ENCODE peak calls at places on chromosomes 13 and 19, in eight cellular contexts. One of them, this sample, is unnamed.

GRCh38 chr19:40717880-40718773 is 1.2 kb downstream of the ITPKC start:
- DNase-seq in GM23338: peak
- DNase-seq in HCT116: no peak
- DNase-seq in K562: peak
- DNase-seq in HepG2: peak
- DNase-seq in GM12878: no peak
- DNase-seq in Panc1: no peak
- DNase-seq in HL-60: no peak
- DNase-seq in this sample: peak

GRCh38 chr13:52615817-52616216 is 26.4 kb upstream of the HNRNPA1L2 start:
- DNase-seq in Panc1: no peak
- DNase-seq in HCT116: no peak
- DNase-seq in GM23338: no peak
- DNase-seq in K562: no peak
- DNase-seq in HL-60: no peak
- DNase-seq in GM12878: no peak
- DNase-seq in HepG2: peak
- DNase-seq in this sample: peak

GRCh38 chr19:39998511-39998910 is 1.7 kb downstream of the ZNF546 start:
- DNase-seq in GM12878: no peak
- DNase-seq in K562: no peak
- DNase-seq in HCT116: no peak
- DNase-seq in HepG2: no peak
- DNase-seq in GM23338: no peak
- DNase-seq in HL-60: no peak
- DNase-seq in Panc1: peak
- DNase-seq in this sample: no peak

GRCh38 chr13:30998548-30999140 is 66.2 kb downstream of the TEX26 start:
- DNase-seq in GM12878: no peak
- DNase-seq in K562: no peak
- DNase-seq in Panc1: no peak
- DNase-seq in GM23338: no peak
- DNase-seq in HCT116: no peak
- DNase-seq in HL-60: no peak
- DNase-seq in HepG2: no peak
- DNase-seq in this sample: no peak

GRCh38 chr13:75153834-75154233 is 328.1 kb downstream of the TBC1D4 start:
- DNase-seq in GM12878: no peak
- DNase-seq in HCT116: no peak
- DNase-seq in HL-60: peak
- DNase-seq in GM23338: no peak
- DNase-seq in Panc1: no peak
- DNase-seq in HepG2: no peak
- DNase-seq in K562: no peak
- DNase-seq in this sample: no peak

GRCh38 chr13:54194233-54195024 is 1165.8 kb downstream of the OLFM4 start:
- DNase-seq in HepG2: no peak
- DNase-seq in Panc1: no peak
- DNase-seq in GM12878: no peak
- DNase-seq in HL-60: no peak
- DNase-seq in HCT116: no peak
- DNase-seq in GM23338: no peak
- DNase-seq in K562: no peak
- DNase-seq in this sample: no peak

GRCh38 chr13:48748681-48749080 is 95.0 kb downstream of the CYSLTR2 start:
- DNase-seq in HCT116: no peak
- DNase-seq in GM23338: no peak
- DNase-seq in HepG2: no peak
- DNase-seq in K562: no peak
- DNase-seq in Panc1: no peak
- DNase-seq in HL-60: no peak
- DNase-seq in GM12878: no peak
- DNase-seq in this sample: no peak

GRCh38 chr19:37933965-37934364 is 27.0 kb downstream of the SIPA1L3 start:
- DNase-seq in GM23338: no peak
- DNase-seq in HL-60: no peak
- DNase-seq in GM12878: no peak
- DNase-seq in HCT116: no peak
- DNase-seq in HepG2: peak
- DNase-seq in Panc1: no peak
- DNase-seq in K562: no peak
- DNase-seq in this sample: peak

GRCh38 chr13:112849500-112849899 is 119.5 kb upstream of the MCF2L start:
- DNase-seq in HL-60: no peak
- DNase-seq in HCT116: no peak
- DNase-seq in GM23338: no peak
- DNase-seq in Panc1: no peak
- DNase-seq in GM12878: no peak
- DNase-seq in K562: no peak
- DNase-seq in HepG2: peak
- DNase-seq in this sample: no peak

GRCh38 chr19:39497850-39498261 is 891 bp upstream of the DLL3 start:
- DNase-seq in K562: peak
- DNase-seq in HCT116: no peak
- DNase-seq in GM12878: no peak
- DNase-seq in HL-60: no peak
- DNase-seq in Panc1: no peak
- DNase-seq in GM23338: peak
- DNase-seq in HepG2: peak
- DNase-seq in this sample: peak

GRCh38 chr19:5143471-5144411 is 174.8 kb downstream of the KDM4B start:
- DNase-seq in HCT116: no peak
- DNase-seq in Panc1: no peak
- DNase-seq in K562: no peak
- DNase-seq in GM12878: no peak
- DNase-seq in HL-60: no peak
- DNase-seq in GM23338: no peak
- DNase-seq in HepG2: no peak
- DNase-seq in this sample: no peak

GRCh38 chr13:48942131-48942530 is 33.6 kb upstream of the FNDC3A start:
- DNase-seq in GM12878: no peak
- DNase-seq in HCT116: no peak
- DNase-seq in HepG2: no peak
- DNase-seq in K562: peak
- DNase-seq in GM23338: no peak
- DNase-seq in HL-60: no peak
- DNase-seq in Panc1: no peak
- DNase-seq in this sample: no peak

GRCh38 chr19:18763674-18764590 is 27.2 kb downstream of the COMP start:
- DNase-seq in HCT116: no peak
- DNase-seq in GM12878: no peak
- DNase-seq in HL-60: no peak
- DNase-seq in Panc1: no peak
- DNase-seq in GM23338: no peak
- DNase-seq in K562: peak
- DNase-seq in HepG2: no peak
- DNase-seq in this sample: no peak

GRCh38 chr13:22893149-22893548 is 287.6 kb upstream of the SGCG start:
- DNase-seq in GM12878: no peak
- DNase-seq in HCT116: no peak
- DNase-seq in HepG2: no peak
- DNase-seq in GM23338: no peak
- DNase-seq in K562: no peak
- DNase-seq in Panc1: no peak
- DNase-seq in HL-60: no peak
- DNase-seq in this sample: no peak

GRCh38 chr19:19900124-19900523 is 622 bp upstream of the ZNF93 start:
- DNase-seq in GM12878: no peak
- DNase-seq in HL-60: peak
- DNase-seq in HCT116: no peak
- DNase-seq in K562: peak
- DNase-seq in Panc1: no peak
- DNase-seq in GM23338: peak
- DNase-seq in HepG2: no peak
- DNase-seq in this sample: no peak

GRCh38 chr13:71054358-71054757 is 812.6 kb downstream of the DACH1 start:
- DNase-seq in GM23338: no peak
- DNase-seq in GM12878: no peak
- DNase-seq in K562: no peak
- DNase-seq in HepG2: no peak
- DNase-seq in HL-60: no peak
- DNase-seq in Panc1: no peak
- DNase-seq in HCT116: no peak
- DNase-seq in this sample: no peak

GRCh38 chr13:106513608-106514007 is 21.9 kb downstream of the EFNB2 start:
- DNase-seq in HL-60: no peak
- DNase-seq in HepG2: no peak
- DNase-seq in Panc1: no peak
- DNase-seq in HCT116: no peak
- DNase-seq in GM12878: no peak
- DNase-seq in GM23338: no peak
- DNase-seq in K562: no peak
- DNase-seq in this sample: no peak

GRCh38 chr19:3458229-3458555 is 22.1 kb downstream of the SMIM24 start:
- DNase-seq in GM12878: no peak
- DNase-seq in HL-60: no peak
- DNase-seq in HepG2: no peak
- DNase-seq in HCT116: no peak
- DNase-seq in Panc1: no peak
- DNase-seq in GM23338: peak
- DNase-seq in K562: peak
- DNase-seq in this sample: no peak

DNA sequence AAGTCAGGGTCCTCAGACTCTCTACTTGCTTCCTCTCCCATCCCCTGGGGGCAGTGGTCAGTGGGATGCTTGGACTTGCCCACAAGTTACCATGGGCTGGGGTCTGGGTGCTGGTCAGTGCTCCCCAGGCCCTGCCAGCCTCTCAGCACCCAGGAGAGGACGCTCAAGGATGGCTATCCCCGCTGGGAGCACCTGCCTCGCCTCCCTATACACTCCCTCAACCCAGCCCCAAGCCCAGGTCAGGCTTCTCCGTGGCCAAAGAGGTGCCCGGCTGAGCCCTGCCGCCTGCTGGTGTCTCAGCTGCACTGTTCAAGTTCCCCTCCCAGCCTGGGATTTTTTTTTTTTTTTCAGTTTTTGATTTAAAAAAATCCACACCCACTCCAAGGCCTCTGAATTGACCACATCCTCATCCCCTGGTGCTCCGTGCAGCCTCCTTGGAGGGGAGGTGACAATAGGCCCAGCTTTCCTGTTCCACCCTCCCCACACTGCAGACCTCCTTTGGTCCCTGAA is 10.8 kb downstream of the F2RL3 start:
- DNase-seq in K562: peak
- DNase-seq in HL-60: peak
- DNase-seq in GM12878: no peak
- DNase-seq in GM23338: peak
- DNase-seq in Panc1: peak
- DNase-seq in HCT116: peak
- DNase-seq in HepG2: peak
- DNase-seq in this sample: peak
- TF ChIP-seq REST in K562: no peak
- TF ChIP-seq REST in HL-60: no peak
- TF ChIP-seq REST in GM12878: no peak
- TF ChIP-seq REST in GM23338: no peak
- TF ChIP-seq REST in Panc1: no peak
- TF ChIP-seq REST in HCT116: no peak
- TF ChIP-seq REST in HepG2: no peak
- TF ChIP-seq REST in this sample: no peak

GRCh38 chr13:47545630-47546029 is 455.4 kb downstream of the SUCLA2 start:
- DNase-seq in HCT116: no peak
- DNase-seq in HL-60: no peak
- DNase-seq in GM23338: no peak
- DNase-seq in GM12878: no peak
- DNase-seq in Panc1: no peak
- DNase-seq in K562: no peak
- DNase-seq in HepG2: no peak
- DNase-seq in this sample: no peak

GRCh38 chr13:47546963-47547345 is 454.1 kb downstream of the SUCLA2 start:
- DNase-seq in HepG2: no peak
- DNase-seq in K562: no peak
- DNase-seq in HCT116: no peak
- DNase-seq in HL-60: no peak
- DNase-seq in GM12878: no peak
- DNase-seq in GM23338: no peak
- DNase-seq in Panc1: no peak
- DNase-seq in this sample: no peak

GRCh38 chr13:47548294-47548825 is 452.7 kb downstream of the SUCLA2 start:
- DNase-seq in GM23338: no peak
- DNase-seq in Panc1: no peak
- DNase-seq in HL-60: no peak
- DNase-seq in K562: no peak
- DNase-seq in HepG2: no peak
- DNase-seq in HCT116: no peak
- DNase-seq in GM12878: no peak
- DNase-seq in this sample: no peak

GRCh38 chr13:47546265-47546962 is 454.7 kb downstream of the SUCLA2 start:
- DNase-seq in Panc1: no peak
- DNase-seq in GM23338: no peak
- DNase-seq in HL-60: no peak
- DNase-seq in HepG2: no peak
- DNase-seq in GM12878: no peak
- DNase-seq in HCT116: no peak
- DNase-seq in K562: no peak
- DNase-seq in this sample: no peak

GRCh38 chr13:47549219-47549752 is 451.8 kb downstream of the SUCLA2 start:
- DNase-seq in HepG2: no peak
- DNase-seq in HL-60: no peak
- DNase-seq in Panc1: no peak
- DNase-seq in GM23338: peak
- DNase-seq in GM12878: no peak
- DNase-seq in HCT116: no peak
- DNase-seq in K562: no peak
- DNase-seq in this sample: no peak
- TF ChIP-seq REST in HepG2: no peak
- TF ChIP-seq REST in HL-60: no peak
- TF ChIP-seq REST in Panc1: no peak
- TF ChIP-seq REST in GM23338: no peak
- TF ChIP-seq REST in GM12878: no peak
- TF ChIP-seq REST in HCT116: no peak
- TF ChIP-seq REST in K562: no peak
- TF ChIP-seq REST in this sample: no peak

GRCh38 chr13:110625771-110626321 is 10.5 kb downstream of the NAXD start:
- DNase-seq in GM12878: no peak
- DNase-seq in HCT116: no peak
- DNase-seq in HepG2: no peak
- DNase-seq in Panc1: no peak
- DNase-seq in K562: no peak
- DNase-seq in HL-60: no peak
- DNase-seq in GM23338: no peak
- DNase-seq in this sample: no peak
- TF ChIP-seq REST in GM12878: no peak
- TF ChIP-seq REST in HCT116: no peak
- TF ChIP-seq REST in HepG2: no peak
- TF ChIP-seq REST in Panc1: no peak
- TF ChIP-seq REST in K562: no peak
- TF ChIP-seq REST in HL-60: no peak
- TF ChIP-seq REST in GM23338: no peak
- TF ChIP-seq REST in this sample: no peak

DNA sequence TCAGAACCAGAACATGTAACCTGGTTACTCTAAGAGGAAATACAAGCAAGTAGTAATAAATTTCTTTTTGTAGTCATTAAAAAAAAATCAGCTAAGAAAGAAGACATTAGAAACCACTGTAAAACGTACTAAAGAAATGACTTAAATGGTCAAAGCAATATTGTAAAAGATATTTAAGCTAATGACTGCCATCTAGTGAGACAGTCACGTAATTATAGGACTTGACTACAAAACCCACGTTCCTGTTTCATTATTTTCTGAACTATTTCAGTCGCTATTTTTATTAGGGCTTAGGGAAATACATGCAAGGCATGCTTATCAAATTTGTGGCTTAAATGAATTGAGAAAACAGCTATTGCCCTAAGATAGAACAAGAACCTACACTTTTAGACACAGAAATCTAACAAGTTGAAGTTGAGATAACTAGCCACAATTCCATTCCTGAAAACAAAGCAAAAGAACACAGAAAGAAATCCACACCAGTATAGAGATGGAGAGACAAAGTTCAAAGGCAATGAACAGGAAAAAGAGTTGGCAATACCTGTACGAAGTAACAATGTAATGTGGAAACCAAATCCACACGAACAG is 17.9 kb downstream of the ALG5 start:
- DNase-seq in HCT116: no peak
- DNase-seq in HepG2: peak
- DNase-seq in GM23338: peak
- DNase-seq in HL-60: no peak
- DNase-seq in GM12878: no peak
- DNase-seq in K562: peak
- DNase-seq in Panc1: no peak
- DNase-seq in this sample: no peak
- TF ChIP-seq REST in HCT116: no peak
- TF ChIP-seq REST in HepG2: no peak
- TF ChIP-seq REST in GM23338: no peak
- TF ChIP-seq REST in HL-60: no peak
- TF ChIP-seq REST in GM12878: no peak
- TF ChIP-seq REST in K562: no peak
- TF ChIP-seq REST in Panc1: no peak
- TF ChIP-seq REST in this sample: no peak

This sample was measured in A549.